ENCODE peak calls at places on chromosome 9, in eight cellular contexts. F, C, R, K, N, D, Y and B are unnamed samples.

GRCh38 chr9:15317836-15318235 is 10.8 kb upstream of the TTC39B start:
- DNase-seq in C (no peak), Y (no peak), F (peak), R (no peak), N (no peak), D (peak), K (no peak), B (no peak)

GRCh38 chr9:13770956-13771355 is 491.5 kb upstream of the MPDZ start:
- DNase-seq in R (no peak), Y (no peak), N (no peak), K (no peak), C (no peak), F (no peak), D (no peak), B (no peak)

GRCh38 chr9:123237220-123237619 is 31.2 kb downstream of the STRBP start:
- DNase-seq in N (no peak), D (no peak), Y (no peak), R (no peak), F (no peak), K (no peak), C (no peak), B (no peak)

GRCh38 chr9:114723926-114724325 is 41.9 kb upstream of the TEX48 start:
- DNase-seq in N (no peak), C (no peak), F (peak), R (no peak), K (no peak), Y (no peak), D (peak), B (no peak)

GRCh38 chr9:94928696-94929372 is 202.3 kb downstream of the AOPEP start:
- DNase-seq in F (no peak), N (no peak), R (no peak), C (no peak), K (no peak), D (no peak), Y (no peak), B (no peak)

GRCh38 chr9:124218438-124219289 is 39.1 kb upstream of the NEK6 start:
- DNase-seq in Y (no peak), R (no peak), C (peak), K (no peak), D (peak), N (peak), F (peak), B (no peak)

GRCh38 chr9:100714372-100715099 is 136.7 kb downstream of the CAVIN4 start:
- DNase-seq in N (no peak), D (peak), F (peak), Y (peak), K (no peak), C (peak), R (no peak), B (peak)

GRCh38 chr9:127783111-127783621 is 2.7 kb upstream of the CDK9 start:
- DNase-seq in F (no peak), C (no peak), N (peak), R (peak), D (no peak), K (no peak), Y (no peak), B (no peak)

GRCh38 chr9:127904888-127905728 is 5.7 kb upstream of the ST6GALNAC6 start:
- DNase-seq in R (no peak), N (peak), D (no peak), Y (no peak), C (no peak), F (no peak), K (no peak), B (no peak)

GRCh38 chr9:129273941-129274709 is 96.1 kb upstream of the IER5L start:
- DNase-seq in D (no peak), K (peak), C (no peak), N (no peak), F (no peak), R (no peak), Y (no peak), B (no peak)

GRCh38 chr9:133888779-133889491 is 103.2 kb downstream of the VAV2 start:
- DNase-seq in K (no peak), N (no peak), C (no peak), R (no peak), Y (no peak), F (no peak), D (no peak), B (no peak)

GRCh38 chr9:77488439-77489126 is 159.5 kb downstream of the GNA14 start:
- DNase-seq in D (peak), Y (no peak), C (peak), R (no peak), N (no peak), K (no peak), F (peak), B (peak)

GRCh38 chr9:124522121-124523098 is 15.2 kb upstream of the NR5A1 start:
- DNase-seq in C (peak), D (no peak), K (no peak), R (no peak), N (no peak), F (no peak), Y (no peak), B (peak)

GRCh38 chr9:124645274-124645673 is 125.8 kb downstream of the NR6A1 start:
- DNase-seq in K (no peak), F (no peak), D (no peak), C (no peak), N (no peak), Y (no peak), R (no peak), B (no peak)

GRCh38 chr9:127707766-127708165 is 978 bp downstream of the CFAP157 start:
- DNase-seq in D (no peak), N (no peak), C (peak), F (no peak), Y (no peak), R (no peak), K (no peak), B (peak)

GRCh38 chr9:71685394-71685793 is 82.9 kb downstream of the CEMIP2 start:
- DNase-seq in D (no peak), K (no peak), R (peak), C (no peak), N (no peak), Y (no peak), F (no peak), B (no peak)

GRCh38 chr9:91515074-91515687 is 91.5 kb upstream of the NFIL3 start:
- DNase-seq in Y (no peak), F (peak), D (peak), R (no peak), K (peak), N (peak), C (no peak), B (peak)

GRCh38 chr9:22134390-22134789 is 125.3 kb upstream of the CDKN2B start:
- DNase-seq in C (no peak), K (no peak), N (no peak), Y (no peak), R (no peak), F (no peak), D (no peak), B (no peak)

GRCh38 chr9:119357697-119358096 is 11.5 kb downstream of the BRINP1 start:
- DNase-seq in K (no peak), R (no peak), F (no peak), N (no peak), Y (no peak), C (no peak), D (no peak), B (no peak)

GRCh38 chr9:96447406-96447805 is 2.6 kb upstream of the HABP4 start:
- DNase-seq in K (no peak), Y (no peak), D (peak), N (no peak), C (no peak), R (no peak), F (no peak), B (no peak)

GRCh38 chr9:128412120-128412790 is 8.4 kb upstream of the CERCAM start:
- DNase-seq in R (peak), D (no peak), Y (no peak), K (no peak), F (peak), N (no peak), C (no peak), B (peak)

GRCh38 chr9:93294011-93294410 is 110.1 kb downstream of the WNK2 start:
- DNase-seq in F (no peak), D (no peak), Y (no peak), C (no peak), R (no peak), N (no peak), K (no peak), B (no peak)

GRCh38 chr9:129404621-129405020 is 216.3 kb downstream of the C9orf50 start:
- DNase-seq in N (no peak), Y (no peak), D (no peak), R (no peak), K (no peak), C (no peak), F (no peak), B (no peak)

GRCh38 chr9:128987800-128988199 is 40.3 kb downstream of the NUP188 start:
- DNase-seq in C (no peak), K (no peak), F (peak), N (no peak), D (peak), R (no peak), Y (peak), B (no peak)

GRCh38 chr9:38068616-38068865 is 486 bp downstream of the SHB start:
- DNase-seq in F (peak), Y (no peak), R (no peak), C (no peak), N (no peak), D (peak), K (no peak), B (peak)

GRCh38 chr9:72904267-72905093 is 48.4 kb downstream of the ALDH1A1 start:
- DNase-seq in N (no peak), D (no peak), C (no peak), R (no peak), F (no peak), K (no peak), Y (no peak), B (no peak)

GRCh38 chr9:136713555-136713949 is 1.2 kb downstream of the DIPK1B start:
- DNase-seq in F (no peak), C (no peak), D (no peak), R (no peak), N (no peak), Y (no peak), K (no peak), B (no peak)

DNA sequence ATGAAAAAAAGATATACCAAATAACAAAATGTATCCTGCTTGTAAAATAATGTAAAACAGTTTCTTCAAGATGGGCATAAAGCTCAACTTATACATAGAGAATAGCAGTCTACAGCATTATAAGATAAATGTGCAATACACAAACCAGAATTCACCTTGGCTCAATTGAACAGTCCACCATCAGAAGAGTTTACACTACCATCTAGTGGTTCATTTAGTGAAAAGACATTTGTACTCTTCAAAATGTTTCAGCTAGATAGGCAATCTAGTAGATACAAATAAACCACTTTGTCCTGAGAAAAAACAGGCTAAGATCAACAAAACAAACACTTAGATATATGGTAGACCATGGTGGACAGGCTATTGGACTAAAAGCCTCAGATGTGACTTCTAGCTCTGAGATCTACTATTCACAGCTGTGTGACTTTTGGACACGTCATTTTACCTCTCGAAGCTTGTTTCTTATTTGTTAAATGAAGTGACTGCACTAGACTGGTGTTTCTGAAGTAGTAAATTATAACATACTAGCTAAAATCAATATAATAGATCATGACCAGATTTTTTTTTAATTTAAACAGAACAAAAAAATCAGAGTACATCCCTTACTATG is 22.1 kb upstream of the TPD52L3 start:
- DNase-seq in C (peak), Y (no peak), D (peak), R (no peak), F (peak), K (no peak), N (peak), B (peak)
- TF ChIP-seq CTCF in C (peak), Y (peak), D (peak), R (no peak), F (peak), K (peak), N (peak), B (peak)

DNA sequence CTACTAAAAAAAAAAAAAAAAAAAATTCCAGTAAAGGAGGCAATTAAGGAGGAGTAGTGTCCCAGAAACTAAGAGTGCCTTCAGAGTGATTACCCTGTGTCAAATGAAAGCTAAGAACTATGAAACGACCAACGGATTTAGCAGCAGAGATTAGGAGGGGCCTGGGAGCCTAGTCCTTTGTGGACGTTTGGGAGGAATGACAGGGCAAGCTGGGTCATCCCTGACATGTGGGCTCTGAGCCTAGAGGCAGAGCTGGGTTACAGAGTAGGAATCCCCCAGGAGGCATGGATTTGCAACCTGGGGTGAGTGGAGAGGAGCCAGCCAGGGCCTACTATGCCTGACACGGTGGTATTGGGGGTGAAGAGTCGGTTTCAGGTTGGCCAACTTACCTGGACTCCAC is 4.3 kb upstream of the ARID3C start:
- DNase-seq in K (no peak), Y (no peak), C (no peak), N (no peak), F (no peak), R (no peak), D (no peak), B (no peak)
- TF ChIP-seq CTCF in K (no peak), Y (no peak), C (no peak), N (no peak), F (no peak), R (no peak), D (no peak), B (no peak)

GRCh38 chr9:116166713-116167112 is 13.1 kb downstream of the PAPPA start:
- DNase-seq in F (no peak), R (no peak), C (no peak), N (no peak), K (no peak), Y (no peak), D (no peak), B (peak)
- TF ChIP-seq CTCF in F (no peak), R (no peak), C (peak), N (peak), K (no peak), Y (peak), D (peak), B (peak)

DNA sequence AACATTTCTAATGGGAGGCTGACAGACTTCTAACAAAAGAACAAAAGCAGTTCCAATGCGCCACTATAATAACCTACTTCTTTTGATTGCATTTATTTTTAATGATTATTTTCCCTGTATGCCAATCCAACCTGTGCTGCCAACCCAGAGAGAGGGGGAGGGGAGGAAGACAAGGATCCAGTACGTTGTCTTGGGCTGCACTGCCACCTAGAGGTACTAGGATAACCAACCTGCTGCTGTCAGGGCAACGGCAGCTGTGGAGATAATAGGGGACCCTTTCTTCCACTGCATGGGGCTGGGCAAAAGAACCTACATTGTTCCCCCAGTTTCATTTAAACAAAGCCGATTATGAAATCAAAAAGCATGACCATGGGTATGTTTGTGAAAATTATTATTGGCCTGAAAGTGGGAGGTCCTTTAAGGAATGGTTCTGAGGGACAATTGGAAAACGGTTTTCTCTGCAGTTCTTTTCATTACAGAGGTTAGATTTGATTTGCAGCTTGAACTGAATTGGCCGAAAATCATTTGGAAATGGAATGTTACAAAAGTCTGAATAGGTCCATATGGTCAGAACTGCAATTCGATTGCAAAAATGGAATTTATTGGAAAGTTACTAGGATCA is 101.3 kb downstream of the RASEF start:
- DNase-seq in C (peak), F (peak), K (peak), N (no peak), D (peak), Y (peak), R (peak), B (peak)
- TF ChIP-seq CTCF in C (peak), F (peak), K (peak), N (peak), D (peak), Y (peak), R (peak), B (peak)

GRCh38 chr9:74770508-74771261 is 117.0 kb downstream of the TRPM6 start:
- DNase-seq in C (peak), Y (no peak), F (peak), N (peak), R (no peak), K (no peak), D (no peak), B (peak)
- TF ChIP-seq CTCF in C (peak), Y (peak), F (peak), N (peak), R (peak), K (no peak), D (peak), B (peak)

GRCh38 chr9:80605129-80605528 is 1033.4 kb downstream of the TLE4 start:
- DNase-seq in D (peak), R (no peak), N (no peak), Y (peak), K (no peak), C (no peak), F (peak), B (peak)
- TF ChIP-seq CTCF in D (peak), R (no peak), N (no peak), Y (peak), K (peak), C (no peak), F (peak), B (peak)